ENCODE peak calls at places on chromosomes 16 and 17, in four cellular contexts. One of them, this sample, is unnamed.
A peak's percentile ranks its signal among the peaks of the same experiment; 100 is the strongest.

GRCh38 chr16:86214326-86215232 is 295.7 kb upstream of the FOXF1 start:
- DNase-seq in H9: no peak
- DNase-seq in mesenchymal stem cell: no peak
- DNase-seq in H1: no peak
- DNase-seq in this sample: no peak

GRCh38 chr17:10149573-10150399 is 48.6 kb downstream of the GAS7 start:
- DNase-seq in H9: no peak
- DNase-seq in mesenchymal stem cell: peak; percentile 93
- DNase-seq in H1: no peak
- DNase-seq in this sample: no peak

GRCh38 chr17:78206298-78206697 is 7.8 kb upstream of the BIRC5 start:
- DNase-seq in H9: no peak
- DNase-seq in mesenchymal stem cell: no peak
- DNase-seq in H1: no peak
- DNase-seq in this sample: no peak

GRCh38 chr16:57651344-57652333 is 16.5 kb upstream of the ADGRG3 start:
- DNase-seq in H9: no peak
- DNase-seq in mesenchymal stem cell: no peak
- DNase-seq in H1: no peak
- DNase-seq in this sample: no peak

GRCh38 chr16:48583075-48584065 is 26.6 kb downstream of the N4BP1 start:
- DNase-seq in H9: no peak
- DNase-seq in mesenchymal stem cell: peak; percentile 44
- DNase-seq in H1: no peak
- DNase-seq in this sample: no peak

GRCh38 chr16:47965439-47965838 is 190.4 kb downstream of the ABCC12 start:
- DNase-seq in H9: peak; percentile 70
- DNase-seq in mesenchymal stem cell: no peak
- DNase-seq in H1: peak; percentile 15
- DNase-seq in this sample: peak; percentile 70

GRCh38 chr17:77286641-77287431 is 146.1 kb downstream of the SEC14L1 start:
- DNase-seq in H9: no peak
- DNase-seq in mesenchymal stem cell: peak; percentile 79
- DNase-seq in H1: no peak
- DNase-seq in this sample: no peak

GRCh38 chr16:10622036-10622921 is 41.9 kb upstream of the EMP2 start:
- DNase-seq in H9: peak; percentile 41
- DNase-seq in mesenchymal stem cell: no peak
- DNase-seq in H1: no peak
- DNase-seq in this sample: no peak

GRCh38 chr17:62724398-62725146 is 83.5 kb downstream of the MARCHF10 start:
- DNase-seq in H9: peak; percentile 31
- DNase-seq in mesenchymal stem cell: no peak
- DNase-seq in H1: no peak
- DNase-seq in this sample: no peak

GRCh38 chr17:42798383-42799380 is at the start of the genes CNTD1 and COA3:
- DNase-seq in H9: peak; percentile 96
- DNase-seq in mesenchymal stem cell: peak; percentile 86
- DNase-seq in H1: peak; percentile 56
- DNase-seq in this sample: peak; percentile 77

GRCh38 chr16:9389543-9390207 is 298.2 kb downstream of the HAPSTR1 start:
- DNase-seq in H9: no peak
- DNase-seq in mesenchymal stem cell: no peak
- DNase-seq in H1: no peak
- DNase-seq in this sample: no peak

GRCh38 chr16:25005445-25006306 is 9.5 kb downstream of the ARHGAP17 start:
- DNase-seq in H9: no peak
- DNase-seq in mesenchymal stem cell: no peak
- DNase-seq in H1: no peak
- DNase-seq in this sample: no peak

GRCh38 chr16:48613061-48613957 is 3.3 kb upstream of the N4BP1 start:
- DNase-seq in H9: no peak
- DNase-seq in mesenchymal stem cell: peak; percentile 93
- DNase-seq in H1: no peak
- DNase-seq in this sample: no peak

GRCh38 chr17:2090804-2091534 is 36.1 kb downstream of the HIC1 start:
- DNase-seq in H9: peak; percentile 81
- DNase-seq in mesenchymal stem cell: peak; percentile 97
- DNase-seq in H1: no peak
- DNase-seq in this sample: peak; percentile 30

GRCh38 chr17:38879878-38880727 is 10.2 kb downstream of the LASP1 start:
- DNase-seq in H9: peak; percentile 96
- DNase-seq in mesenchymal stem cell: peak; percentile 66
- DNase-seq in H1: peak; percentile 91
- DNase-seq in this sample: no peak

GRCh38 chr17:19370493-19370960 is 7.8 kb upstream of the MAPK7 start:
- DNase-seq in H9: no peak
- DNase-seq in mesenchymal stem cell: no peak
- DNase-seq in H1: no peak
- DNase-seq in this sample: no peak

GRCh38 chr17:68937890-68938514 is 17.2 kb downstream of the ABCA8 start:
- DNase-seq in H9: no peak
- DNase-seq in mesenchymal stem cell: no peak
- DNase-seq in H1: no peak
- DNase-seq in this sample: no peak

GRCh38 chr16:82882982-82883863 is 256.5 kb downstream of the CDH13 start:
- DNase-seq in H9: no peak
- DNase-seq in mesenchymal stem cell: no peak
- DNase-seq in H1: no peak
- DNase-seq in this sample: no peak

GRCh38 chr16:57842606-57843005 is 40.3 kb upstream of the KIFC3 start:
- DNase-seq in H9: no peak
- DNase-seq in mesenchymal stem cell: no peak
- DNase-seq in H1: no peak
- DNase-seq in this sample: no peak

GRCh38 chr17:27207073-27207511 is 86.8 kb upstream of the WSB1 start:
- DNase-seq in H9: no peak
- DNase-seq in mesenchymal stem cell: peak; percentile 63
- DNase-seq in H1: no peak
- DNase-seq in this sample: no peak

GRCh38 chr17:39270923-39271322 is 45.2 kb upstream of the STAC2 start:
- DNase-seq in H9: no peak
- DNase-seq in mesenchymal stem cell: peak; percentile 51
- DNase-seq in H1: no peak
- DNase-seq in this sample: no peak

GRCh38 chr17:61186996-61187395 is 212.6 kb upstream of the TBX2 start:
- DNase-seq in H9: no peak
- DNase-seq in mesenchymal stem cell: no peak
- DNase-seq in H1: no peak
- DNase-seq in this sample: no peak

GRCh38 chr16:50546125-50546524 is 2.1 kb upstream of the NKD1 start:
- DNase-seq in H9: no peak
- DNase-seq in mesenchymal stem cell: no peak
- DNase-seq in H1: no peak
- DNase-seq in this sample: no peak

GRCh38 chr17:67293251-67294203 is 48.5 kb upstream of the HELZ start:
- DNase-seq in H9: peak; percentile 93
- DNase-seq in mesenchymal stem cell: peak; percentile 43
- DNase-seq in H1: peak; percentile 57
- DNase-seq in this sample: peak; percentile 6

DNA sequence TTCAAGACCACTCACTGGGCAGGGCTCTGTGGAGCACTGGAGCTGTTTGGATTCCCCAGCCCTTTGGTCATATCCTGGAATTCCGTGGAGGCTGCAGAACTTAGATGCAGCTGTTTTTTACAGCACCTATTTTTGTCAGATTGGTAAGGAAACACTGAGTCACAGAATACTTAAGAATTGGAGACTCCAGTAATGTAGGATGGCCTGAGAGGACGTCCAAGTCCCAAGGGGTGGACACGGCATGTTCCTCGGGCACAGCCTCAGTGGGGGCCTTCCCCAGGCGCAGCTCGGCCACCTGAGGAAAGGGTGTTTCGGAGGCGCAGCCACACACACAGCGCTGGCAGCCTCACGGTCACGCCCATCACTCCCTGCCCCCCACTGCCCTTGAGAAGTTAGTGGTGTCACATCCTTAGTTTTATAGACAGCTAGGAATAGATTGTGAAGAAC is 14.8 kb downstream of the PLD6 start:
- DNase-seq in H9: no peak
- DNase-seq in mesenchymal stem cell: peak; percentile 93
- DNase-seq in H1: no peak
- DNase-seq in this sample: no peak
- H2BK12ac ChIP-seq in H9: no peak overlapping the region
- H2BK12ac ChIP-seq in mesenchymal stem cell: peak overlapping the region; percentile 33
- H2BK12ac ChIP-seq in H1: no peak overlapping the region
- H2BK12ac ChIP-seq in this sample: no peak overlapping the region

GRCh38 chr17:17709815-17710321 is 28.6 kb downstream of the RAI1 start:
- DNase-seq in H9: no peak
- DNase-seq in mesenchymal stem cell: no peak
- DNase-seq in H1: no peak
- DNase-seq in this sample: no peak
- H3K79me1 ChIP-seq in H9: no peaks in the 10 kb centered on the region
- H3K79me1 ChIP-seq in mesenchymal stem cell: peaks cover 23% of the 10 kb centered on the region
- H3K79me1 ChIP-seq in H1: no peaks in the 10 kb centered on the region
- H3K79me1 ChIP-seq in this sample: peaks cover 21% of the 10 kb centered on the region

GRCh38 chr16:84568066-84568465 is 49.8 kb downstream of the COTL1 start:
- DNase-seq in H9: no peak
- DNase-seq in mesenchymal stem cell: no peak
- DNase-seq in H1: no peak
- DNase-seq in this sample: no peak

GRCh38 chr16:84566580-84567244 is 51.2 kb downstream of the COTL1 start:
- DNase-seq in H9: no peak
- DNase-seq in mesenchymal stem cell: no peak
- DNase-seq in H1: no peak
- DNase-seq in this sample: no peak

GRCh38 chr16:84563776-84564420 is 54.0 kb downstream of the COTL1 start:
- DNase-seq in H9: no peak
- DNase-seq in mesenchymal stem cell: no peak
- DNase-seq in H1: no peak
- DNase-seq in this sample: no peak

GRCh38 chr16:84567446-84567962 is 50.4 kb downstream of the COTL1 start:
- DNase-seq in H9: no peak
- DNase-seq in mesenchymal stem cell: no peak
- DNase-seq in H1: no peak
- DNase-seq in this sample: no peak

GRCh38 chr16:84565669-84566495 is 52.0 kb downstream of the COTL1 start:
- DNase-seq in H9: no peak
- DNase-seq in mesenchymal stem cell: no peak
- DNase-seq in H1: no peak
- DNase-seq in this sample: no peak
- H2BK12ac ChIP-seq in H9: no peak overlapping the region
- H2BK12ac ChIP-seq in mesenchymal stem cell: no peak overlapping the region
- H2BK12ac ChIP-seq in H1: no peak overlapping the region
- H2BK12ac ChIP-seq in this sample: no peak overlapping the region

DNA sequence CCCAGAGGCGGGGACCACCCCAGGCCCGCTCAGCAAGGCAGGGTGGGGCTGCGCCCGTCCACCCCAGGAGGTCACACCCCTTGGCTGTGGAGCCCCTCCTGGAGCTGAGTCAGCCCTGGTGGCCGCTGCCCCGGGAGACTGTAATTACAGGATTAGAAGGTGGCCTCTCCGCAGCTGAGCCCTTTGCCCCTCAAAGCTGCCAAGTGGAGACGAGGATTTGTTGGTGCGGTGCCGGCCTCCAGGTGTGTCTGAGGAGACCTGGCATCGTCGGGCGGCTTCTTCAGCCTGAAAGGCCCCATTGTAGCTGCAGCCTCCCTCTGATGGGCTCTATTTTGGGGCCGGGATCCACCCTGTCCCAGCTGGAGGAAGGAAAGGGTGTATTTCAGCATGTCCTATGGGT is 22.7 kb upstream of the SPNS2 start:
- DNase-seq in H9: no peak
- DNase-seq in mesenchymal stem cell: no peak
- DNase-seq in H1: no peak
- DNase-seq in this sample: no peak
- H3K79me1 ChIP-seq in H9: no peaks in the 10 kb centered on the region
- H3K79me1 ChIP-seq in mesenchymal stem cell: no peaks in the 10 kb centered on the region
- H3K79me1 ChIP-seq in H1: no peaks in the 10 kb centered on the region
- H3K79me1 ChIP-seq in this sample: no peaks in the 10 kb centered on the region

GRCh38 chr17:64130559-64131001 is 636 bp upstream of the ERN1 start:
- DNase-seq in H9: no peak
- DNase-seq in mesenchymal stem cell: peak; percentile 87
- DNase-seq in H1: no peak
- DNase-seq in this sample: no peak
- H2BK12ac ChIP-seq in H9: no peak overlapping the region
- H2BK12ac ChIP-seq in mesenchymal stem cell: peak overlapping the region; percentile 23
- H2BK12ac ChIP-seq in H1: peak overlapping the region; percentile 92
- H2BK12ac ChIP-seq in this sample: no peak overlapping the region

GRCh38 chr16:28167221-28167620 is 44.5 kb downstream of the XPO6 start:
- DNase-seq in H9: no peak
- DNase-seq in mesenchymal stem cell: no peak
- DNase-seq in H1: no peak
- DNase-seq in this sample: no peak

GRCh38 chr16:28167730-28168129 is 44.0 kb downstream of the XPO6 start:
- DNase-seq in H9: no peak
- DNase-seq in mesenchymal stem cell: no peak
- DNase-seq in H1: no peak
- DNase-seq in this sample: no peak

GRCh38 chr16:28168991-28169554 is 42.7 kb downstream of the XPO6 start:
- DNase-seq in H9: no peak
- DNase-seq in mesenchymal stem cell: no peak
- DNase-seq in H1: no peak
- DNase-seq in this sample: no peak

GRCh38 chr16:28165549-28166046 is 46.2 kb downstream of the XPO6 start:
- DNase-seq in H9: no peak
- DNase-seq in mesenchymal stem cell: no peak
- DNase-seq in H1: no peak
- DNase-seq in this sample: no peak

GRCh38 chr16:28166394-28167208 is 45.2 kb downstream of the XPO6 start:
- DNase-seq in H9: no peak
- DNase-seq in mesenchymal stem cell: peak; percentile 66
- DNase-seq in H1: no peak
- DNase-seq in this sample: no peak
- H3K79me1 ChIP-seq in H9: peaks cover 2% of the 10 kb centered on the region
- H3K79me1 ChIP-seq in mesenchymal stem cell: peaks cover 32% of the 10 kb centered on the region
- H3K79me1 ChIP-seq in H1: peaks cover 3% of the 10 kb centered on the region
- H3K79me1 ChIP-seq in this sample: no peaks in the 10 kb centered on the region